ENCODE peak calls at places on chromosome 11, in eight cellular contexts. F is right atrium auricular region; Y is GM18507; H is stimulated activated CD4-positive, alpha-beta T cell treated with anti-CD3 and anti-CD28 coated beads, Interleukin-1b, Interleukin-23, amount 100 ng/mL, for 24 hours; W is frontal cortex; X is body of pancreas; U is NCI-H1092; Z is A172. M is an unnamed sample.

GRCh38 chr11:287821-288327 is 1.1 kb upstream of the PGGHG start:
- DNase-seq in F (no peak), Y (no peak), H (no peak), W (no peak), X (no peak), U (no peak), Z (no peak), M (peak)

GRCh38 chr11:17643506-17644405 is 75.6 kb upstream of the MYOD1 start:
- DNase-seq in F (no peak), Y (no peak), H (no peak), W (no peak), X (no peak), U (no peak), Z (no peak), M (no peak)

GRCh38 chr11:86577663-86578636 is 94.5 kb downstream of the ME3 start:
- DNase-seq in F (peak), Y (no peak), H (no peak), W (no peak), X (peak), U (no peak), Z (peak), M (peak)

GRCh38 chr11:61966673-61967176 is 709 bp downstream of the FTH1 start:
- DNase-seq in F (no peak), Y (no peak), H (no peak), W (no peak), X (peak), U (no peak), Z (peak), M (peak)

GRCh38 chr11:128039140-128040021 is 548.0 kb downstream of the ETS1 start:
- DNase-seq in F (no peak), Y (no peak), H (peak), W (no peak), X (no peak), U (no peak), Z (peak), M (peak)

GRCh38 chr11:61874460-61874809 is 16.9 kb downstream of the FADS3 start:
- DNase-seq in F (no peak), Y (no peak), H (no peak), W (no peak), X (no peak), U (no peak), Z (peak), M (no peak)

GRCh38 chr11:64784813-64785581 is 6.7 kb upstream of the SF1 start:
- DNase-seq in F (no peak), Y (no peak), H (no peak), W (no peak), X (no peak), U (no peak), Z (no peak), M (no peak)

GRCh38 chr11:47488674-47489394 is 39.9 kb upstream of the RAPSN start:
- DNase-seq in F (no peak), Y (no peak), H (no peak), W (no peak), X (peak), U (no peak), Z (no peak), M (no peak)

GRCh38 chr11:12160680-12161079 is 50.3 kb downstream of the MICAL2 start:
- DNase-seq in F (no peak), Y (no peak), H (no peak), W (no peak), X (no peak), U (no peak), Z (no peak), M (no peak)

GRCh38 chr11:12079726-12080556 is 30.4 kb upstream of the MICAL2 start:
- DNase-seq in F (peak), Y (no peak), H (no peak), W (no peak), X (peak), U (no peak), Z (peak), M (peak)

GRCh38 chr11:114447892-114448291 is 8.6 kb downstream of the REXO2 start:
- DNase-seq in F (no peak), Y (no peak), H (no peak), W (no peak), X (no peak), U (no peak), Z (no peak), M (no peak)

GRCh38 chr11:98003606-98004371 is 1017.0 kb upstream of the CNTN5 start:
- DNase-seq in F (no peak), Y (no peak), H (no peak), W (no peak), X (no peak), U (no peak), Z (no peak), M (no peak)

GRCh38 chr11:110317516-110317932 is 21.1 kb upstream of the RDX start:
- DNase-seq in F (no peak), Y (no peak), H (no peak), W (peak), X (no peak), U (peak), Z (no peak), M (no peak)

GRCh38 chr11:45098929-45099328 is 47.5 kb upstream of the PRDM11 start:
- DNase-seq in F (peak), Y (no peak), H (no peak), W (no peak), X (no peak), U (no peak), Z (no peak), M (no peak)

GRCh38 chr11:60867871-60868681 is 734 bp downstream of the ZP1 start:
- DNase-seq in F (no peak), Y (no peak), H (no peak), W (no peak), X (no peak), U (no peak), Z (no peak), M (no peak)

GRCh38 chr11:74339619-74340018 is 28.2 kb upstream of the P4HA3 start:
- DNase-seq in F (no peak), Y (no peak), H (no peak), W (no peak), X (no peak), U (no peak), Z (no peak), M (no peak)

GRCh38 chr11:58671946-58672345 is 49.5 kb downstream of the CNTF start:
- DNase-seq in F (no peak), Y (no peak), H (no peak), W (no peak), X (peak), U (no peak), Z (no peak), M (no peak)

GRCh38 chr11:35292290-35292689 is 127.1 kb downstream of the SLC1A2 start:
- DNase-seq in F (no peak), Y (no peak), H (no peak), W (no peak), X (no peak), U (peak), Z (no peak), M (no peak)

GRCh38 chr11:116812109-116812508 is 11.0 kb downstream of the APOA4 start:
- DNase-seq in F (no peak), Y (no peak), H (no peak), W (no peak), X (no peak), U (no peak), Z (no peak), M (no peak)

GRCh38 chr11:128308793-128309192 is 278.6 kb downstream of the ETS1 start:
- DNase-seq in F (no peak), Y (no peak), H (no peak), W (no peak), X (no peak), U (no peak), Z (no peak), M (no peak)

GRCh38 chr11:124745835-124746620 is 6.0 kb downstream of the VSIG2 start:
- DNase-seq in F (no peak), Y (no peak), H (no peak), W (no peak), X (peak), U (no peak), Z (no peak), M (no peak)

GRCh38 chr11:71574418-71574817 is 8.3 kb downstream of the KRTAP5-11 start:
- DNase-seq in F (no peak), Y (no peak), H (no peak), W (no peak), X (no peak), U (no peak), Z (no peak), M (no peak)

GRCh38 chr11:44306469-44307244 is 3.3 kb downstream of the ALX4 start:
- DNase-seq in F (no peak), Y (no peak), H (no peak), W (peak), X (no peak), U (no peak), Z (no peak), M (no peak)

GRCh38 chr11:11574373-11574772 is 47.4 kb downstream of the GALNT18 start:
- DNase-seq in F (peak), Y (no peak), H (no peak), W (no peak), X (no peak), U (no peak), Z (no peak), M (no peak)

GRCh38 chr11:118226294-118226693 is 1.5 kb upstream of the JAML start:
- DNase-seq in F (no peak), Y (no peak), H (no peak), W (no peak), X (no peak), U (no peak), Z (peak), M (no peak)

GRCh38 chr11:3867209-3868071 is 12.0 kb downstream of the STIM1 start:
- DNase-seq in F (peak), Y (no peak), H (no peak), W (no peak), X (peak), U (no peak), Z (no peak), M (peak)

GRCh38 chr11:34343153-34343552 is 14.7 kb downstream of the ABTB2 start:
- DNase-seq in F (no peak), Y (no peak), H (no peak), W (no peak), X (no peak), U (no peak), Z (peak), M (no peak)

GRCh38 chr11:1988667-1989317 is 8.8 kb downstream of the H19 start:
- DNase-seq in F (peak), Y (no peak), H (no peak), W (no peak), X (peak), U (no peak), Z (no peak), M (no peak)

GRCh38 chr11:100631316-100631715 is 55.8 kb upstream of the ARHGAP42 start:
- DNase-seq in F (no peak), Y (no peak), H (no peak), W (no peak), X (no peak), U (no peak), Z (no peak), M (no peak)

GRCh38 chr11:129451524-129451923 is 75.9 kb downstream of the BARX2 start:
- DNase-seq in F (no peak), Y (no peak), H (no peak), W (no peak), X (peak), U (no peak), Z (no peak), M (no peak)

GRCh38 chr11:64581057-64581523 is 9.9 kb upstream of the SLC22A12 start:
- DNase-seq in F (no peak), Y (no peak), H (no peak), W (no peak), X (no peak), U (no peak), Z (no peak), M (no peak)

GRCh38 chr11:125451400-125452124 is 44.5 kb downstream of the FEZ1 start:
- DNase-seq in F (peak), Y (peak), H (no peak), W (peak), X (peak), U (peak), Z (peak), M (no peak)

GRCh38 chr11:96155627-96156378 is 187.2 kb downstream of the MAML2 start:
- DNase-seq in F (peak), Y (peak), H (peak), W (no peak), X (peak), U (no peak), Z (peak), M (peak)

GRCh38 chr11:119891392-119891791 is 162.4 kb upstream of the NECTIN1 start:
- DNase-seq in F (peak), Y (no peak), H (no peak), W (peak), X (no peak), U (no peak), Z (no peak), M (no peak)

GRCh38 chr11:109914809-109915653 is 178.2 kb upstream of the ZC3H12C start:
- DNase-seq in F (no peak), Y (no peak), H (no peak), W (no peak), X (no peak), U (no peak), Z (peak), M (no peak)

GRCh38 chr11:35579557-35580396 is 38.5 kb upstream of the FJX1 start:
- DNase-seq in F (no peak), Y (no peak), H (no peak), W (no peak), X (no peak), U (no peak), Z (peak), M (no peak)

GRCh38 chr11:14971865-14972580 is at the start of gene CALCA:
- DNase-seq in F (no peak), Y (no peak), H (no peak), W (no peak), X (no peak), U (no peak), Z (no peak), M (no peak)

GRCh38 chr11:10021563-10021962 is 272.5 kb downstream of the SBF2 start:
- DNase-seq in F (no peak), Y (no peak), H (no peak), W (no peak), X (no peak), U (no peak), Z (no peak), M (no peak)

GRCh38 chr11:40722179-40722795 is 737.2 kb downstream of the LRRC4C start:
- DNase-seq in F (no peak), Y (no peak), H (no peak), W (no peak), X (peak), U (no peak), Z (peak), M (no peak)